ENCODE peak calls at places on chromosomes 13 and 19, in five cellular contexts. One of them, this sample, is unnamed.
A peak's percentile ranks its signal among the peaks of the same experiment; 100 is the strongest.

GRCh38 chr19:1394252-1395193 is 6.8 kb downstream of the GAMT start:
- DNase-seq in Right ventricle myocardium superior: peak; percentile 45
- DNase-seq in CD4-positive, alpha-beta T cell: no peak
- DNase-seq in GM04504: no peak
- DNase-seq in T-helper 1 cell: no peak
- DNase-seq in this sample: no peak

GRCh38 chr19:38394488-38394887 is 6.0 kb downstream of the SPRED3 start:
- DNase-seq in T-helper 1 cell: peak; percentile 75
- DNase-seq in GM04504: no peak
- DNase-seq in Right ventricle myocardium superior: no peak
- DNase-seq in CD4-positive, alpha-beta T cell: peak; percentile 46
- DNase-seq in this sample: no peak

GRCh38 chr13:101258071-101258470 is 158.2 kb downstream of the NALCN start:
- DNase-seq in T-helper 1 cell: peak; percentile 76
- DNase-seq in Right ventricle myocardium superior: no peak
- DNase-seq in CD4-positive, alpha-beta T cell: no peak
- DNase-seq in GM04504: peak; percentile 78
- DNase-seq in this sample: no peak

GRCh38 chr19:33379151-33379829 is 5.8 kb downstream of the CEBPG start:
- DNase-seq in Right ventricle myocardium superior: no peak
- DNase-seq in CD4-positive, alpha-beta T cell: no peak
- DNase-seq in GM04504: no peak
- DNase-seq in T-helper 1 cell: no peak
- DNase-seq in this sample: no peak

GRCh38 chr13:39501711-39502324 is 101.2 kb downstream of the LHFPL6 start:
- DNase-seq in CD4-positive, alpha-beta T cell: no peak
- DNase-seq in Right ventricle myocardium superior: peak; percentile 56
- DNase-seq in GM04504: no peak
- DNase-seq in T-helper 1 cell: no peak
- DNase-seq in this sample: no peak

GRCh38 chr19:54035215-54036178 is 28.2 kb downstream of the VSTM1 start:
- DNase-seq in GM04504: peak; percentile 82
- DNase-seq in Right ventricle myocardium superior: no peak
- DNase-seq in T-helper 1 cell: no peak
- DNase-seq in CD4-positive, alpha-beta T cell: no peak
- DNase-seq in this sample: no peak

GRCh38 chr13:20128459-20128927 is 32.4 kb downstream of the GJA3 start:
- DNase-seq in GM04504: no peak
- DNase-seq in T-helper 1 cell: peak; percentile 9
- DNase-seq in CD4-positive, alpha-beta T cell: no peak
- DNase-seq in Right ventricle myocardium superior: no peak
- DNase-seq in this sample: no peak

GRCh38 chr13:61255035-61255796 is 160.4 kb downstream of the PCDH20 start:
- DNase-seq in Right ventricle myocardium superior: no peak
- DNase-seq in CD4-positive, alpha-beta T cell: no peak
- DNase-seq in T-helper 1 cell: no peak
- DNase-seq in GM04504: no peak
- DNase-seq in this sample: no peak

GRCh38 chr13:85314686-85315085 is 484.5 kb downstream of the SLITRK6 start:
- DNase-seq in CD4-positive, alpha-beta T cell: no peak
- DNase-seq in GM04504: no peak
- DNase-seq in T-helper 1 cell: no peak
- DNase-seq in Right ventricle myocardium superior: no peak
- DNase-seq in this sample: no peak

GRCh38 chr13:80562423-80562822 is 221.5 kb upstream of the SPRY2 start:
- DNase-seq in GM04504: no peak
- DNase-seq in Right ventricle myocardium superior: no peak
- DNase-seq in T-helper 1 cell: no peak
- DNase-seq in CD4-positive, alpha-beta T cell: no peak
- DNase-seq in this sample: no peak

GRCh38 chr13:46908511-46908910 is 11.7 kb upstream of the HTR2A start:
- DNase-seq in GM04504: peak; percentile 81
- DNase-seq in CD4-positive, alpha-beta T cell: no peak
- DNase-seq in Right ventricle myocardium superior: no peak
- DNase-seq in T-helper 1 cell: no peak
- DNase-seq in this sample: no peak

GRCh38 chr13:113469582-113469981 is 16.3 kb upstream of the ADPRHL1 start:
- DNase-seq in T-helper 1 cell: no peak
- DNase-seq in GM04504: no peak
- DNase-seq in Right ventricle myocardium superior: no peak
- DNase-seq in CD4-positive, alpha-beta T cell: no peak
- DNase-seq in this sample: no peak

GRCh38 chr13:33787051-33787591 is 30.8 kb upstream of the RFC3 start:
- DNase-seq in T-helper 1 cell: peak; percentile 34
- DNase-seq in CD4-positive, alpha-beta T cell: no peak
- DNase-seq in Right ventricle myocardium superior: no peak
- DNase-seq in GM04504: no peak
- DNase-seq in this sample: no peak

GRCh38 chr19:12065100-12065538 is 588 bp downstream of the ZNF844 start:
- DNase-seq in GM04504: no peak
- DNase-seq in T-helper 1 cell: no peak
- DNase-seq in CD4-positive, alpha-beta T cell: no peak
- DNase-seq in Right ventricle myocardium superior: no peak
- DNase-seq in this sample: peak; percentile 63

GRCh38 chr19:29672319-29672932 is 7.2 kb downstream of the PLEKHF1 start:
- DNase-seq in CD4-positive, alpha-beta T cell: no peak
- DNase-seq in Right ventricle myocardium superior: no peak
- DNase-seq in GM04504: no peak
- DNase-seq in T-helper 1 cell: peak; percentile 28
- DNase-seq in this sample: no peak

GRCh38 chr19:47096721-47097120 is 16.9 kb downstream of the ZC3H4 start:
- DNase-seq in GM04504: no peak
- DNase-seq in Right ventricle myocardium superior: no peak
- DNase-seq in T-helper 1 cell: no peak
- DNase-seq in CD4-positive, alpha-beta T cell: no peak
- DNase-seq in this sample: no peak

GRCh38 chr13:49958321-49958720 is 22.2 kb upstream of the SPRYD7 start:
- DNase-seq in Right ventricle myocardium superior: no peak
- DNase-seq in GM04504: peak; percentile 22
- DNase-seq in T-helper 1 cell: no peak
- DNase-seq in CD4-positive, alpha-beta T cell: no peak
- DNase-seq in this sample: no peak

GRCh38 chr13:48775285-48775684 is 121.6 kb downstream of the CYSLTR2 start:
- DNase-seq in Right ventricle myocardium superior: no peak
- DNase-seq in CD4-positive, alpha-beta T cell: no peak
- DNase-seq in GM04504: peak; percentile 58
- DNase-seq in T-helper 1 cell: no peak
- DNase-seq in this sample: no peak

GRCh38 chr13:23344923-23345322 is 88.6 kb downstream of the SACS start:
- DNase-seq in GM04504: no peak
- DNase-seq in T-helper 1 cell: no peak
- DNase-seq in CD4-positive, alpha-beta T cell: no peak
- DNase-seq in Right ventricle myocardium superior: no peak
- DNase-seq in this sample: no peak

GRCh38 chr13:112112534-112113276 is 45.8 kb downstream of the SOX1 start:
- DNase-seq in T-helper 1 cell: no peak
- DNase-seq in GM04504: no peak
- DNase-seq in CD4-positive, alpha-beta T cell: no peak
- DNase-seq in Right ventricle myocardium superior: no peak
- DNase-seq in this sample: no peak

GRCh38 chr13:100957741-100958140 is 283.1 kb upstream of the TMTC4 start:
- DNase-seq in GM04504: no peak
- DNase-seq in T-helper 1 cell: no peak
- DNase-seq in Right ventricle myocardium superior: no peak
- DNase-seq in CD4-positive, alpha-beta T cell: no peak
- DNase-seq in this sample: no peak

GRCh38 chr19:2540646-2541454 is 64.9 kb downstream of the GADD45B start:
- DNase-seq in Right ventricle myocardium superior: peak; percentile 94
- DNase-seq in CD4-positive, alpha-beta T cell: no peak
- DNase-seq in T-helper 1 cell: no peak
- DNase-seq in GM04504: peak; percentile 95
- DNase-seq in this sample: no peak

GRCh38 chr13:28750187-28751045 is 31.6 kb upstream of the SLC46A3 start:
- DNase-seq in Right ventricle myocardium superior: no peak
- DNase-seq in GM04504: no peak
- DNase-seq in T-helper 1 cell: no peak
- DNase-seq in CD4-positive, alpha-beta T cell: no peak
- DNase-seq in this sample: no peak

GRCh38 chr19:48102870-48103751 is 7.5 kb downstream of the PLA2G4C start:
- DNase-seq in CD4-positive, alpha-beta T cell: peak; percentile 6
- DNase-seq in T-helper 1 cell: peak; percentile 38
- DNase-seq in Right ventricle myocardium superior: no peak
- DNase-seq in GM04504: no peak
- DNase-seq in this sample: no peak

GRCh38 chr19:8370176-8371010 is 6.4 kb downstream of the ANGPTL4 start:
- DNase-seq in Right ventricle myocardium superior: no peak
- DNase-seq in GM04504: no peak
- DNase-seq in T-helper 1 cell: no peak
- DNase-seq in CD4-positive, alpha-beta T cell: no peak
- DNase-seq in this sample: no peak

GRCh38 chr19:58055483-58055874 is 3.6 kb upstream of the ZNF135 start:
- DNase-seq in GM04504: no peak
- DNase-seq in CD4-positive, alpha-beta T cell: no peak
- DNase-seq in T-helper 1 cell: no peak
- DNase-seq in Right ventricle myocardium superior: no peak
- DNase-seq in this sample: no peak

GRCh38 chr19:16367269-16367683 is 42.6 kb downstream of the KLF2 start:
- DNase-seq in Right ventricle myocardium superior: peak; percentile 47
- DNase-seq in T-helper 1 cell: peak; percentile 90
- DNase-seq in GM04504: no peak
- DNase-seq in CD4-positive, alpha-beta T cell: peak; percentile 33
- DNase-seq in this sample: no peak

GRCh38 chr19:16117594-16118033 is 5.9 kb downstream of the RAB8A start:
- DNase-seq in T-helper 1 cell: no peak
- DNase-seq in Right ventricle myocardium superior: no peak
- DNase-seq in CD4-positive, alpha-beta T cell: no peak
- DNase-seq in GM04504: no peak
- DNase-seq in this sample: no peak

GRCh38 chr19:18232540-18233223 is 6.4 kb upstream of the PDE4C start:
- DNase-seq in T-helper 1 cell: no peak
- DNase-seq in GM04504: no peak
- DNase-seq in CD4-positive, alpha-beta T cell: no peak
- DNase-seq in Right ventricle myocardium superior: no peak
- DNase-seq in this sample: no peak

GRCh38 chr19:10892256-10892655 is 20.9 kb downstream of the CARM1 start:
- DNase-seq in T-helper 1 cell: no peak
- DNase-seq in CD4-positive, alpha-beta T cell: no peak
- DNase-seq in Right ventricle myocardium superior: peak; percentile 58
- DNase-seq in GM04504: no peak
- DNase-seq in this sample: no peak

GRCh38 chr19:1992759-1993260 is 22.7 kb downstream of the BTBD2 start:
- DNase-seq in CD4-positive, alpha-beta T cell: no peak
- DNase-seq in Right ventricle myocardium superior: no peak
- DNase-seq in GM04504: no peak
- DNase-seq in T-helper 1 cell: no peak
- DNase-seq in this sample: no peak

GRCh38 chr19:14182481-14182880 is 23.5 kb downstream of the ADGRL1 start:
- DNase-seq in GM04504: no peak
- DNase-seq in CD4-positive, alpha-beta T cell: no peak
- DNase-seq in Right ventricle myocardium superior: no peak
- DNase-seq in T-helper 1 cell: no peak
- DNase-seq in this sample: no peak

GRCh38 chr19:50496189-50497029 is 14.6 kb downstream of the JOSD2 start:
- DNase-seq in CD4-positive, alpha-beta T cell: no peak
- DNase-seq in Right ventricle myocardium superior: peak; percentile 79
- DNase-seq in GM04504: no peak
- DNase-seq in T-helper 1 cell: no peak
- DNase-seq in this sample: no peak

GRCh38 chr19:1935484-1936208 is 5.3 kb upstream of the CSNK1G2 start:
- DNase-seq in GM04504: no peak
- DNase-seq in T-helper 1 cell: peak; percentile 73
- DNase-seq in Right ventricle myocardium superior: no peak
- DNase-seq in CD4-positive, alpha-beta T cell: no peak
- DNase-seq in this sample: no peak

GRCh38 chr13:40624338-40624737 is 42.1 kb downstream of the FOXO1 start:
- DNase-seq in GM04504: no peak
- DNase-seq in Right ventricle myocardium superior: no peak
- DNase-seq in CD4-positive, alpha-beta T cell: peak; percentile 17
- DNase-seq in T-helper 1 cell: no peak
- DNase-seq in this sample: no peak

GRCh38 chr19:29529646-29530548 is 4.1 kb downstream of the VSTM2B start:
- DNase-seq in CD4-positive, alpha-beta T cell: no peak
- DNase-seq in GM04504: no peak
- DNase-seq in T-helper 1 cell: no peak
- DNase-seq in Right ventricle myocardium superior: peak; percentile 32
- DNase-seq in this sample: no peak